ENCODE peak calls at places on chromosomes 7 and 10, in five cellular contexts. C is mammary epithelial cell, R is HCT116, N is testis, Q is A549. Z is an unnamed sample.

GRCh38 chr7:42650171-42650570 is 261.7 kb downstream of the C7orf25 start:
- DNase-seq in C (no peak), R (no peak), N (no peak), Q (no peak), Z (no peak)

GRCh38 chr10:101939273-101939635 is 95.7 kb upstream of the KCNIP2 start:
- DNase-seq in C (peak; percentile 77), R (peak; percentile 87), N (no peak), Q (peak; percentile 9), Z (peak; percentile 88)

GRCh38 chr7:106471686-106472440 is 187.1 kb upstream of the NAMPT start:
- DNase-seq in Q (no peak), N (no peak), C (no peak), R (no peak), Z (no peak)

GRCh38 chr10:87656431-87657072 is 3.1 kb upstream of the PAPSS2 start:
- DNase-seq in R (no peak), Q (peak; percentile 58), N (peak; percentile 33), C (no peak), Z (no peak)

GRCh38 chr7:16758634-16759602 is 5.4 kb downstream of the TSPAN13 start:
- DNase-seq in R (no peak), Q (no peak), C (no peak), N (no peak), Z (no peak)

GRCh38 chr10:100508691-100509150 is 10.9 kb downstream of the SEC31B start:
- DNase-seq in Q (peak; percentile 79), C (peak; percentile 47), N (peak; percentile 18), R (peak; percentile 46), Z (peak; percentile 22)

GRCh38 chr7:34931739-34932138 is 105.5 kb downstream of the DPY19L1 start:
- DNase-seq in R (no peak), Q (no peak), C (no peak), N (no peak), Z (no peak)

GRCh38 chr7:123492485-123492884 is 41.9 kb downstream of the IQUB start:
- DNase-seq in C (no peak), N (no peak), R (no peak), Q (no peak), Z (no peak)

GRCh38 chr10:113030453-113030852 is 80.4 kb downstream of the TCF7L2 start:
- DNase-seq in C (peak; percentile 32), Q (no peak), N (no peak), R (no peak), Z (peak; percentile 31)

GRCh38 chr10:63103971-63104409 is 29.1 kb upstream of the NRBF2 start:
- DNase-seq in R (no peak), C (no peak), Q (no peak), N (no peak), Z (no peak)

GRCh38 chr7:36802459-36802858 is 78.2 kb upstream of the AOAH start:
- DNase-seq in R (no peak), N (no peak), C (no peak), Q (no peak), Z (no peak)

GRCh38 chr10:60252688-60253087 is 137.0 kb downstream of the ANK3 start:
- DNase-seq in Q (no peak), R (no peak), N (no peak), C (no peak), Z (no peak)

GRCh38 chr7:107291434-107291833 is 122.6 kb downstream of the HBP1 start:
- DNase-seq in Q (no peak), R (no peak), N (no peak), C (peak; percentile 23), Z (peak; percentile 57)

DNA sequence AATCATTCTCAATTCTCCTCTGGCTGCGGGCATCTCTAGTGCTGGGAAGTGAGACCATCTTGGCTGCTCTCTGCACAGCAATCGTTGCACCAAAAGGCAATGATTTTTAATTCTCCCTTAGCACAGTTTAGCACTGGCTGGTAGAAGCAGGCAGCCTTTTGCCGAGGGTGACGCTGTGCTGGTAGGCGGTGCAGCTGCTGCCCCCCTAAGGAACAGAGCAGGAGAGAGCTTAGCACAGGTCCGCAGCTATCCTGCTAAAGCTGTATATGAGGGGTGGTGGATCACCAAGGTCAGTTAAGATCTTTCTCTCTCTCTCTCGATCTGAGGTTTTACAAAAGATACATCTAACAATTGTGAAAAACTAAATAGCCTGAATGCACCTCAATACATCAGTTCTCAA is 390.1 kb downstream of the GATA3 start:
- DNase-seq in N (peak; percentile 39), Q (no peak), C (no peak), R (no peak), Z (no peak)
- TF ChIP-seq CTCF in N (no peak), Q (no peak), C (no peak), R (no peak), Z (no peak)

GRCh38 chr10:30935078-30935477 is 96.6 kb downstream of the ZNF438 start:
- DNase-seq in N (no peak), Q (no peak), C (peak; percentile 1), R (no peak), Z (peak; percentile 32)

GRCh38 chr10:30943451-30943850 is 88.2 kb downstream of the ZNF438 start:
- DNase-seq in N (no peak), C (no peak), Q (no peak), R (no peak), Z (no peak)

GRCh38 chr10:30939643-30940042 is 92.0 kb downstream of the ZNF438 start:
- DNase-seq in C (no peak), N (no peak), Q (no peak), R (no peak), Z (no peak)

GRCh38 chr10:30940279-30940678 is 91.4 kb downstream of the ZNF438 start:
- DNase-seq in C (peak; percentile 3), Q (no peak), R (no peak), N (no peak), Z (no peak)
- H3K27ac ChIP-seq in C (no peak overlapping the region), Q (no peak overlapping the region), R (no peak overlapping the region), N (no peak overlapping the region), Z (no peak overlapping the region)

DNA sequence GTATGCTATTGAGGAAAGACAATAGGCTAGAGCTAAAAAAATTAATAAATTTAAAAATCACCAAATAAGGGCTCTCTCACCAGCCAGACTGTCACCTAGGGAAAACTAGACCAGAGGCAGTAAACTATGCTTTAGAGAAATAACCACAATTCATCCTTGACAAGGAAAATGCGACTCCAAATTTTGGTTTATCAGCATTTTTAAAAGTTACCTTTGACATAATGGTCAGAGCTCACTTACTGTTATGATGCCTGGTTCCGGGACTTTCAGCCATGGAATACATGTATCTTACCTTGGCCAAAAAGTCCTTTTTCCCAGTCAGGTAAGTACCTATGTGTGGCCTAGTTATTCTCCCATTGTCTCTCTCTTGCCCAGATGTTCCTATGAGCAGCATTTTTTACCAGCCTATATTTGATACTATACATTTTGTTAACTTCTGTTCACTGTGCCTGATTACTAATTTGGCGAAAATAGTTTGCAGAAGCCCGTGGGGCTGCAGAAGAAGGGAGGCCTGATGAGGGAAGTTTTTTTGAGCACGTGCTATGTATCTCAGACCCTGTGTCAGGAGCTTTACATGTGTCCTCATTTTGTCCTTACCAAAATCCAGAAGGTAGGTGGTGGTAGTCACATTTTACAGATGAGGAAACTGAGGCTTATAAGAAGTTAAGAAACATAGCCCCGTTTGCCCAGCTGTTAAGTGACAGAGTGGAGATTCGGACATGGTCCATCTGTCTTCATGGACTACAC is 149.7 kb downstream of the CELF2 start:
- DNase-seq in R (no peak), N (no peak), C (no peak), Q (no peak), Z (no peak)
- H3K4me1 ChIP-seq in R (no peaks in the 10 kb centered on the region), N (no peaks in the 10 kb centered on the region), C (no peaks in the 10 kb centered on the region), Q (no peaks in the 10 kb centered on the region), Z (no peaks in the 10 kb centered on the region)

GRCh38 chr10:232878-233277 is 97.6 kb downstream of the ZMYND11 start:
- DNase-seq in N (no peak), R (no peak), C (no peak), Q (no peak), Z (no peak)

GRCh38 chr10:235921-236320 is 100.7 kb downstream of the ZMYND11 start:
- DNase-seq in C (no peak), R (no peak), Q (no peak), N (no peak), Z (no peak)

GRCh38 chr10:230758-231157 is 95.5 kb downstream of the ZMYND11 start:
- DNase-seq in Q (peak; percentile 17), R (peak; percentile 8), C (no peak), N (no peak), Z (no peak)

GRCh38 chr10:232061-232460 is 96.8 kb downstream of the ZMYND11 start:
- DNase-seq in N (no peak), C (no peak), Q (no peak), R (no peak), Z (no peak)

DNA sequence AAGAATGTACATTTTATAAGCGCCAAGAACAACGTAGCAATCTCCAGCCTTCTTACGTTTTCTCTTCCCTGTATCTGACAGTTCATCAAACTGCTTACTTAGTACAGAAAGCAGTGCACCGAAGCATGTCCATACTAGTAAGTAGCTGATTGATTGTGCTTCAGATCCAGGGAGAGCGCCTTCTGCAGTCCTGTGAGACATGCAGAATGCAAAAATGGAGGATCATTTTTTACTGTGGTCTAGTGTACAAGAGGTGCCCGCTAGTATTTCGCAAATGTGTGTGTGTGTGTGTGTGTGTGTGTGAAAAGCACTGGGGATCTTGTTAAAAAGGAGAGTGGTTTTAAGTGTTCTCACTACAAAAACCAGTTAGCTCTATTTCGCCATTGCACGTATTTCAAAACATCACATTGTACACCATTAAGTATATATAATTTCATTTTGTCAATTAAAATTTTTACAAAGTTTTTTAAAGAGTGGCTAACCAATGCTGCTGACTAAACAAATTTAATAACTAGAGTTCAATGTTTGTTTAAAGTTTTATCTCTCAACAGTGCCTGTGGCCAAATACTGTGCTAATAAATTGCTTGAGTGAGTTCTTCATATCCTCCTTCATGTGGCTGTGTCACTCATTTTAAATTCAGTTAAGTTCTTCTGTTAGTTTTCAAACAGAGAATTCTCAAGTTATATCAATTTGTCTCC is 99.6 kb downstream of the ZMYND11 start:
- DNase-seq in C (no peak), N (no peak), R (no peak), Q (no peak), Z (peak; percentile 61)
- TF ChIP-seq CTCF in C (no peak), N (no peak), R (no peak), Q (no peak), Z (peak; percentile 54)

DNA sequence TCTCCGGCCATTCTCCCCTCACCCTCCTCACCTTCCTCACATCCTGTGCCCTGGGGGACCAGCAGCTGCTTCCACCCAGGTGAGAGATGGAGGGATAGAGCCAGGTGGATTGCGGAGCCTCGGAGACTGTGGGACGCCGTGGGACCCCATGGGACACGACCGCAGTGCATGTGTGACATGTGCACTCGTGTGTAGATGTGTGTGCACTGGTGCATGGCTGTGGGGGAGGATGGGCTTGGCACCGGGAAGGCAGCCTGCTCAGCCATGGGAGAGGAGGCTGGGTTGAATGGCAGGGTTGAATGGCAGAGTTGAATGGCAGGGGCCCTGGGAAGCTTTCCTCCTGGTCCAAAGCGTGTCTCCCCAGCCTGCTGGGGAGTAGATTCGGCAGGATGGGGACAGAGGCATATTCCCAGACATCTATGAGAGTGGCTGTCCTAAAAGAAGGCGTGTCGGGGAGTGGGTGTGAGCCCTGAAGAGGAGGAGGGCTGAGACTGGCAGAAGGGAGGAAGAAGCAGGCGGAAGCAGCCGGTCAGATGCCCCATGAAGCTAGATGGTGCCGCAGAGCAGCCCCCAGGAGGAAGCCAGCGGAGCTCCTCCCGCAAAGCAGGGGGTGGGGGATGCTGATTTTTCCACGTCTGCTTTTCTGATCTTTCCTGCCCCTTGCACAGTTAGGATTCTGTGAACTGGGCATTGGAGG is 815 bp downstream of the GIMAP8 start:
- DNase-seq in R (no peak), Q (no peak), C (no peak), N (peak; percentile 33), Z (no peak)
- H3K27ac ChIP-seq in R (no peak overlapping the region), Q (no peak overlapping the region), C (no peak overlapping the region), N (no peak overlapping the region), Z (no peak overlapping the region)

DNA sequence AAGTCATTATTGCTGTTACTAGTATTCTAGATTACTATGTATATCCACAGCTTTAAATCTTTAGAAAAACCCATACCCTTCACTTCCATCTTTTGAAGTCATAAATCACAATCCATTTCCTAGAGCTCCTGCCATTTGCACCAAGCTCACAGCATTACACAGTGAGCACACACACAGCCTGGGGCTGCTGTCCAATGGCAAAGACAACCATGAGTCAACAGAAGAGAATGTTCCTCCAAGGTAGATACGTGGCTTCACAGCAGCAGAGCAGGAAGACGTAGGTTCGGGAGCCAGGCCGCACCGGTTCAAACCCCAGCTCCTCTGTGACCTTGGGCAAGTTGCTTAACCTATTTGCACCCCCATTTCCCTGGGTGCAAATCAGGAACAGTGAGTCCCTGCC is 234.6 kb downstream of the DIP2C start:
- DNase-seq in N (peak; percentile 52), Q (peak; percentile 68), R (peak; percentile 68), C (peak; percentile 85), Z (peak; percentile 95)
- H3K4me1 ChIP-seq in N (peaks cover 17% of the 10 kb centered on the region), Q (peaks cover 11% of the 10 kb centered on the region), R (peaks cover 11% of the 10 kb centered on the region), C (no peaks in the 10 kb centered on the region), Z (no peaks in the 10 kb centered on the region)